ENCODE peak calls at places on chromosomes 7 and 10, in four cellular contexts. R is left lung, H is kidney, B is cardiac muscle cell. N is an unnamed sample.

GRCh38 chr7:130486114-130486962 is 5.5 kb upstream of the MEST start:
- DNase-seq in R (peak), H (peak), B (peak), N (peak)

GRCh38 chr10:50310560-50311174 is 59.4 kb upstream of the ASAH2 start:
- DNase-seq in R (no peak), H (no peak), B (peak), N (no peak)

GRCh38 chr10:62632071-62632809 is 172.3 kb upstream of the ADO start:
- DNase-seq in R (peak), H (no peak), B (no peak), N (peak)

GRCh38 chr7:22357311-22358175 is 589 bp upstream of the RAPGEF5 start:
- DNase-seq in R (no peak), H (no peak), B (peak), N (no peak)

GRCh38 chr7:78149787-78150186 is 351.2 kb downstream of the PHTF2 start:
- DNase-seq in R (no peak), H (no peak), B (no peak), N (no peak)

GRCh38 chr10:22054946-22055345 is 51.4 kb upstream of the DNAJC1 start:
- DNase-seq in R (no peak), H (no peak), B (no peak), N (no peak)

GRCh38 chr7:140653319-140654108 is 12.9 kb upstream of the DENND2A start:
- DNase-seq in R (peak), H (no peak), B (peak), N (peak)

GRCh38 chr10:102119417-102120141 is 589 bp downstream of the LDB1 start:
- DNase-seq in R (peak), H (peak), B (peak), N (peak)

GRCh38 chr7:100874300-100874576 is 665 bp upstream of the SRRT start:
- DNase-seq in R (no peak), H (peak), B (no peak), N (no peak)

GRCh38 chr10:91908358-91909177 is 718 bp downstream of the FGFBP3 start:
- DNase-seq in R (peak), H (peak), B (peak), N (peak)

GRCh38 chr7:126698909-126699308 is 553.8 kb downstream of the GRM8 start:
- DNase-seq in R (no peak), H (no peak), B (no peak), N (no peak)

GRCh38 chr7:132778761-132779160 is 202.5 kb upstream of the PLXNA4 start:
- DNase-seq in R (no peak), H (no peak), B (no peak), N (no peak)

GRCh38 chr7:73973091-73973490 is 54.9 kb upstream of the ELN start:
- DNase-seq in R (no peak), H (peak), B (no peak), N (peak)

GRCh38 chr7:135121868-135122267 is 26.0 kb upstream of the TMEM140 start:
- DNase-seq in R (no peak), H (no peak), B (no peak), N (no peak)

GRCh38 chr10:119301397-119301796 is 94.0 kb downstream of the GRK5 start:
- DNase-seq in R (no peak), H (no peak), B (no peak), N (no peak)

GRCh38 chr7:112462236-112462635 is 12.0 kb downstream of the IFRD1 start:
- DNase-seq in R (no peak), H (no peak), B (no peak), N (no peak)

GRCh38 chr10:113001599-113002448 is 51.8 kb downstream of the TCF7L2 start:
- DNase-seq in R (no peak), H (no peak), B (no peak), N (no peak)

GRCh38 chr10:20254078-20254477 is 437.8 kb downstream of the PLXDC2 start:
- DNase-seq in R (no peak), H (no peak), B (no peak), N (no peak)

GRCh38 chr7:106421181-106421762 is 136.5 kb upstream of the NAMPT start:
- DNase-seq in R (peak), H (peak), B (no peak), N (peak)

GRCh38 chr10:89064764-89065163 is 74.2 kb downstream of the FAS start:
- DNase-seq in R (no peak), H (no peak), B (no peak), N (no peak)

GRCh38 chr7:101374990-101375389 is 12.3 kb downstream of the COL26A1 start:
- DNase-seq in R (no peak), H (no peak), B (no peak), N (no peak)

GRCh38 chr10:19629559-19629958 is 186.7 kb upstream of the PLXDC2 start:
- DNase-seq in R (peak), H (peak), B (peak), N (peak)

GRCh38 chr7:92840309-92840708 is 3.9 kb upstream of the CDK6 start:
- DNase-seq in R (no peak), H (no peak), B (no peak), N (no peak)

GRCh38 chr7:106329971-106330733 is 45.4 kb upstream of the NAMPT start:
- DNase-seq in R (no peak), H (no peak), B (no peak), N (no peak)

GRCh38 chr10:130079614-130080460 is 30.8 kb downstream of the C10orf143 start:
- DNase-seq in R (no peak), H (no peak), B (no peak), N (no peak)

GRCh38 chr7:95478139-95479037 is 7.4 kb upstream of the ASB4 start:
- DNase-seq in R (no peak), H (no peak), B (peak), N (no peak)

DNA sequence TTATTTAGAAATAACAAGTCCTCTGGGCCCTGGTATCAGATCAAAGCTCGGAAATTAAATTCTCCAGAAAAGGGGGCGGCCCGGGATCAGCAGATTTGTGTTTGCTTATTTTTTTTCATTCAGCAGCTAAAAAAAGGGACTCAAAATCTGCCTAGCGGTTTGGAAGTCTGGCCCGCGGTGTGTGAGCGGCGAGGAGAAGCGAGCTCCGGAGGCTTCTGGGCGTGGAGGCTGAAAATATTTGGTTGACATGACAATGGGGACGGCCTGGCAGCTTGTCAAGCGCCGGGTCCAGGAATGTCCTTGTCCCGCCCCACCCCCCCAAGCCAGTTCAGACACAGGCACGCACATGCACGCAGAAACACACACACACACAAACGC is 43.4 kb downstream of the FOXL3 start:
- DNase-seq in R (peak), H (peak), B (no peak), N (no peak)
- H3K4me3 ChIP-seq in R (peak), H (no peak), B (no peak), N (peak)

DNA sequence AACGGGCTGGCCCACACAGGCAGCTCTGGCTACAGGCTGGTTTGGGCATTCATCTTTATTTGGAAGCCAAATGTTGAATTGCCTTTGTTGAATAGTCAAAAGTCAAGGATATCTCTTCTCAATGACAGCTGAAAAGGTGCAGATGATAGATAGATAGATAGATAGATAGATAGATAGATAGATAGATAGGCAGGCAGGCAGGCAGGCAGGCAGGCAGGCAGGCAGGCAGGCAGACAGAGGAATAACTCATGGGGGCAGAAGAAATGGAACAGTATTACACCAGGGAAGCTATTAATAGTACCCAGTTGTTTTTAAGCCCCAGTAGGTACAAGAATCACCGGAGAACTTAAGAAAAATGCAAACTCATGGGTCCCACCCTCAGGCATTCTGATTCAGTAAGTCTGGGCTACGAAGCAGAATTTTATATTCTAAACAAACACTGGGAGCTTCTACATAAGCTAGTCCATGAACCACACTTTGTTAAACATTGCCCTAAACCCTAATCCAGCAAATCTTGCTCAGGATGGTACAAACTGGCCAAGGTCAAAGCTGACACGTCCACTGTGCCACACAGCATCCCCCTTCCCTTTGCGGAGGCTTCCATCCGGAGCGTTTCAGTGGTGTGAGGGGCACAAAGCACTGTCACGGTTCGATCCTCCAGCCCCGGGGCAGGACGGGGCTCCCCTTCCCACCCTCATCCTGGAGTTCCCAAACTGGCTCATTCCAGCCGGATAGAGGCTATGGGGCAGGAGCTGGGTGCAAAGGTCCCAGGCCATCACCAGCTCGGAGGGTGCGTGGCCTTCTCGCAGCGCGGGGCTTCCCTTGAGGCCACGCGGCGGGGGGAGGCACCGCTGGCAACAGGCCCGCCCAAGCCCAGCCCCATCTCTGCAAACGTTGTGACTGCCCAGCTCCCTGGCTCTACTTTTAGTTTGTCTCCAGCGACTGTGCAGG is 6.7 kb downstream of the PRKAG2 start:
- DNase-seq in R (no peak), H (peak), B (no peak), N (no peak)
- H3K27ac ChIP-seq in R (no peak), H (peak), B (no peak), N (no peak)

GRCh38 chr10:100969175-100970075 is at the start of gene SEMA4G:
- DNase-seq in R (no peak), H (peak), B (peak), N (peak)
- H3K4me3 ChIP-seq in R (peak), H (peak), B (peak), N (peak)

DNA sequence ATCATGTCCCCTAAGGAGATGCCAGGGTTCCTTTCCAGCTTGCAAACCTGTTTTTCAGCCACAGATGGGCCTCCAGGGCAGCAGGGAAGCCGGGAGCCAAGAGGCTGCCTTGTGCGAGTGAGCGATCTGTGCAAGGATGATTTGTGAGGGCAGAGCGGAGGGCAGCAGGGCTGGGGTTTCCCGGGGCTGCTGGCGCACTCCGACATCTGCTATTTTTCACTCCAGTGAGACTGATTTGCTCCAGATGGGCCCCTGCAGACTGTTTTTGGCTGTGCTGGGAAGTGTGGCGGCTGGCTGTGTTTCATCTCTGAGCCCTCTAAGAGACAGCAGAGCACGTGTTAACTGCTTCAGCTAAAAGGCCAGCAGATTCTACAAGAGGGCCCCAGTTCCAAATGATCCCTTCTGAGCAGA is 466.2 kb downstream of the TYW1 start:
- DNase-seq in R (peak), H (peak), B (peak), N (peak)
- H3K27ac ChIP-seq in R (no peak), H (no peak), B (peak), N (no peak)

GRCh38 chr10:5070648-5071410 is 23.4 kb upstream of the AKR1C3 start:
- DNase-seq in R (no peak), H (no peak), B (no peak), N (no peak)
- H3K4me3 ChIP-seq in R (no peak), H (peak), B (no peak), N (no peak)

GRCh38 chr10:132394936-132395703 is 1.9 kb upstream of the PWWP2B start:
- DNase-seq in R (no peak), H (peak), B (no peak), N (no peak)

GRCh38 chr10:132392811-132393694 is 3.9 kb upstream of the PWWP2B start:
- DNase-seq in R (no peak), H (peak), B (no peak), N (peak)

GRCh38 chr10:132392184-132392800 is 4.7 kb upstream of the PWWP2B start:
- DNase-seq in R (no peak), H (no peak), B (no peak), N (no peak)

GRCh38 chr10:132394201-132394811 is 2.7 kb upstream of the PWWP2B start:
- DNase-seq in R (no peak), H (peak), B (no peak), N (no peak)

DNA sequence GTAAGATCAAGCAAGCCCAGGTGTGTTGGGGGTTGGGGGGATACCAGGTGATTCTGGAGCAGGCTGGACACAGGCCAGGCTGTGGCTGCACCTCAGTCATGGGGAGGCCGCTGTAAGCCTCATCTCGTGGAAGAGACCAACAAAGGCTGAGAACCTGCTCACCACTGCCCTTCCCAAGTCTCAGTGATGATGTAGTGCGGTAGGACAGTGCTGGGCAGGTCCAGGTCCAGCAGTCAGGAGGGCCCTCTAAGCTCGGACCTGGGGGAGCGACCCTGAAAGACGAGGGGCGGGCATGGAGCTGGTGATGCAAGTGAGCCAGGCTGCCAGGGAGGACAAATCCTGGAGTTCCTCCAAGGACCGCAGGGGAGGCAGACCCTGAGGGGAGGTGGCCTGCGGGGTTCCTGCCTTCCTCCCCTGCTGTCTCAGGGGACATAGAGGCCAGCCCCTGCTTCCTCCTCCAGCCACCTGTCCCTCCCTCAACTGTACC is 3.3 kb upstream of the PWWP2B start:
- DNase-seq in R (no peak), H (peak), B (no peak), N (peak)
- H3K27ac ChIP-seq in R (no peak), H (no peak), B (no peak), N (no peak)

GRCh38 chr10:73358331-73359279 is at the start of gene CFAP70:
- DNase-seq in R (peak), H (peak), B (peak), N (peak)

GRCh38 chr10:73359492-73359891 is 828 bp upstream of the CFAP70 start:
- DNase-seq in R (no peak), H (no peak), B (no peak), N (no peak)

DNA sequence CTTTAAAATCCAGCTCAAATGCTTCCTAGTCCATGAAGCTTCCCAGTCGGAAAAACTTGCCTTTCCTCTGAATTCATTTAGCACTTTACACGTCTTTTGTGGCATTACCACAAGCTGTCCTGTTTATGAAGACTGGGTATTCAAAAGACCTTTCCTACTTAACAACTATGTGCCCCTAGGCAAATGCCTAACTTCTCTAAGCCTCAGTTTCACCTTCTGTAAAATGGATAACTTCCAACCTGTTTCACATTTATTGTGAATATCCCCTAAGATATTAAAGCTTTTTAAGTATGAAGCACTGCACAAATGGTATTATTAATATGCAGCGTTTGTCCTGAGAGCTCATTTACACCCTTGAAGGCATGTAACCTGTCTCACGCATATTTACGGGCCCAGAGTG is 843 bp downstream of the CFAP70 start:
- DNase-seq in R (no peak), H (no peak), B (no peak), N (no peak)
- H3K4me3 ChIP-seq in R (peak), H (peak), B (peak), N (peak)

GRCh38 chr10:83459124-83459523 is 680.2 kb upstream of the GHITM start:
- DNase-seq in R (no peak), H (peak), B (no peak), N (no peak)
- H3K27ac ChIP-seq in R (no peak), H (no peak), B (no peak), N (no peak)

N was measured in upper lobe of right lung.